ENCODE peak calls at places on chromosomes 4 and X, in eight cellular contexts. K, C, B, J, R, M, Z and U are unnamed samples. For H3K36me3, the result is how much of the 10 kb centered on the place peaks cover.

GRCh38 chr4:600850-601515 is 24.4 kb upstream of the PDE6B start:
- DNase-seq in K (no peak), C (no peak), B (no peak), J (no peak), R (no peak), M (no peak), Z (no peak), U (no peak)

GRCh38 chr4:38529189-38530115 is 134.5 kb upstream of the KLF3 start:
- DNase-seq in K (peak), C (no peak), B (no peak), J (no peak), R (no peak), M (peak), Z (no peak), U (no peak)

GRCh38 chrX:34917146-34917545 is 25.4 kb upstream of the FAM47B start:
- DNase-seq in K (no peak), C (no peak), B (no peak), J (no peak), R (no peak), M (no peak), Z (peak), U (no peak)

GRCh38 chrX:275967-276587 is 5.1 kb upstream of the PLCXD1 start:
- DNase-seq in K (peak), C (peak), B (no peak), J (peak), R (peak), M (peak), Z (peak), U (peak)

GRCh38 chrX:789096-789495 is 158.5 kb downstream of the SHOX start:
- DNase-seq in K (no peak), C (no peak), B (no peak), J (no peak), R (no peak), M (no peak), Z (no peak), U (no peak)

GRCh38 chr4:17817027-17817426 is 6.2 kb downstream of the NCAPG start:
- DNase-seq in K (no peak), C (no peak), B (peak), J (no peak), R (no peak), M (no peak), Z (peak), U (no peak)

GRCh38 chrX:104335765-104336164 is 81.0 kb upstream of the ESX1 start:
- DNase-seq in K (no peak), C (no peak), B (peak), J (no peak), R (no peak), M (no peak), Z (peak), U (no peak)

GRCh38 chr4:71366776-71367175 is 28.0 kb downstream of the SLC4A4 start:
- DNase-seq in K (no peak), C (no peak), B (no peak), J (no peak), R (no peak), M (no peak), Z (no peak), U (no peak)

GRCh38 chr4:72427022-72427421 is 142.0 kb downstream of the ADAMTS3 start:
- DNase-seq in K (no peak), C (no peak), B (no peak), J (no peak), R (no peak), M (no peak), Z (no peak), U (no peak)

GRCh38 chrX:109184506-109185139 is 297.3 kb downstream of the GUCY2F start:
- DNase-seq in K (no peak), C (no peak), B (no peak), J (no peak), R (no peak), M (no peak), Z (no peak), U (no peak)

GRCh38 chrX:46311581-46312120 is 233.6 kb downstream of the ZNF674 start:
- DNase-seq in K (no peak), C (no peak), B (no peak), J (no peak), R (no peak), M (no peak), Z (no peak), U (no peak)

GRCh38 chr4:54743562-54743961 is 85.8 kb downstream of the KIT start:
- DNase-seq in K (no peak), C (no peak), B (no peak), J (no peak), R (no peak), M (no peak), Z (no peak), U (no peak)

GRCh38 chr4:163332526-163333405 is at the start of gene NPY1R:
- DNase-seq in K (peak), C (peak), B (peak), J (peak), R (peak), M (no peak), Z (peak), U (peak)

DNA sequence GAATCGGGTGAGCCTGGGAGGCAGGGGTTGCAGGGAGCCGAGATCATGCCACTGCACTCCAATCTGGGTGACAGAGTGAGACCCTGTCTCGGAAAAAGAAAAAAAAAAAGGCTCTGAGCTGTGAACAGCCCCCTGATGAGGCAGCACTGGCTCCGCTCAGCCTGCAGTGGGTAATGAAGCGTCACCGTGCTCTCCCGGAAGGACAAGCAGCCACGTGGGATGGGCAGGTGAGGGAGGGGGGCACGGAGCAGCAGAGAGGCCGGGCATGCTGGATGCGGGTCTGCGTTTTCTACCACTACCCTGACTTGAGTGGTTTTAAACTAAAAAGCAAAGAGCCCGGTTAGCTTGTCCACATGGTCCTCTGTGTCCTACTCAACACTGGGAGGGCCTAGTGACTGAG is 15.5 kb downstream of the TACC3 start:
- DNase-seq in K (no peak), C (no peak), B (no peak), J (no peak), R (no peak), M (no peak), Z (no peak), U (no peak)
- H3K36me3 ChIP-seq in K (under half), C (under half), B (half or more), J (under half), R (half or more), M (half or more), Z (half or more), U (under half)

DNA sequence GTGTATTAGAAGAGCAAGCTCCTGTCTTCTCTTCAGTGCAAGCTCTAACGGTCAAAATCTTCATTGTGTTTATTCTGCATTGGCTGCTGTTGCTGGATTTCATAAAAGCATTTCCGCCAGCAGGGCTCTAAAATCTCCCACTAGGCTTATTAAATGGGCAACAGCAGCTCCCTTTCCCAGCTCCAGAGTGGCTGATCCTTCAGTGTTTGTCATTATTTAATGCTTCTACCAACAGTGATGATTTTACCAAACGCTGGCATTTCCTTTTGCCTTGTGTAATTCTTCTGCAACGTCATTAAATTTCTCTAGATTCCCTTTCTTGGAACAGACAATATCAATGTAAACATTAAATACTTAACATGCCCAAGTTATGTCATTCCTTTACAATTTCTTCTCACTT is 20.1 kb downstream of the SLC7A11 start:
- DNase-seq in K (no peak), C (no peak), B (peak), J (no peak), R (no peak), M (no peak), Z (peak), U (no peak)
- H3K4me3 ChIP-seq in K (no peak), C (no peak), B (no peak), J (no peak), R (no peak), M (no peak), Z (no peak), U (no peak)

GRCh38 chr4:118035309-118035708 is 1.0 kb downstream of the NDST3 start:
- DNase-seq in K (no peak), C (no peak), B (no peak), J (no peak), R (no peak), M (no peak), Z (no peak), U (no peak)

GRCh38 chr4:118037955-118038354 is 3.7 kb downstream of the NDST3 start:
- DNase-seq in K (no peak), C (no peak), B (no peak), J (no peak), R (no peak), M (no peak), Z (no peak), U (no peak)

GRCh38 chr4:118034061-118034785 is at the start of gene NDST3:
- DNase-seq in K (peak), C (no peak), B (peak), J (peak), R (no peak), M (no peak), Z (peak), U (no peak)

GRCh38 chr4:118033148-118034060 is 882 bp upstream of the NDST3 start:
- DNase-seq in K (peak), C (no peak), B (no peak), J (no peak), R (no peak), M (no peak), Z (peak), U (no peak)

DNA sequence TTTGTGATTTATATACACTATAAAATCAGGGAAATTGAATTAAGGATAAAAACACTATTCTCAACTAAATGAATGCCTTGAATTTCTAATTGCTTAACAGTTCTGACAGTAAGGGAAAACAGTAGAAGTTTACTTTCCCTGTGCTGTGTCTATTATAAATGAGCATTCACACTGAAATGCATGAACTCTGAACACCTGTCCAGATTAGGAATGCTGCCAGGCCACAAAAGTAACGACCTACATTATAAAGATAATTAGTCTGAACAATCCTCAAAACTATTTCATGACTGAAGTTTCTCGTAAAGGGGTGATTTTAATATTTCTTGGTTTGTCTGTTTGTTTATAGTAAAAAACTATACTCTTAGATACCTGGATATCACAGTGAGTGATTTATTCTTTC is 2.0 kb downstream of the NDST3 start:
- DNase-seq in K (no peak), C (no peak), B (no peak), J (no peak), R (no peak), M (no peak), Z (no peak), U (no peak)
- H3K36me3 ChIP-seq in K (under half), C (under half), B (under half), J (under half), R (under half), M (under half), Z (under half), U (under half)

GRCh38 chr4:26124753-26125236 is 196.0 kb upstream of the RBPJ start:
- DNase-seq in K (no peak), C (no peak), B (no peak), J (no peak), R (no peak), M (no peak), Z (peak), U (no peak)
- H3K4me3 ChIP-seq in K (no peak), C (no peak), B (no peak), J (no peak), R (no peak), M (no peak), Z (peak), U (no peak)

GRCh38 chr4:75786526-75786925 is 62.1 kb downstream of the USO1 start:
- DNase-seq in K (no peak), C (no peak), B (no peak), J (no peak), R (no peak), M (no peak), Z (no peak), U (no peak)

GRCh38 chr4:75786938-75787337 is 62.6 kb downstream of the USO1 start:
- DNase-seq in K (no peak), C (no peak), B (no peak), J (no peak), R (no peak), M (no peak), Z (no peak), U (no peak)

DNA sequence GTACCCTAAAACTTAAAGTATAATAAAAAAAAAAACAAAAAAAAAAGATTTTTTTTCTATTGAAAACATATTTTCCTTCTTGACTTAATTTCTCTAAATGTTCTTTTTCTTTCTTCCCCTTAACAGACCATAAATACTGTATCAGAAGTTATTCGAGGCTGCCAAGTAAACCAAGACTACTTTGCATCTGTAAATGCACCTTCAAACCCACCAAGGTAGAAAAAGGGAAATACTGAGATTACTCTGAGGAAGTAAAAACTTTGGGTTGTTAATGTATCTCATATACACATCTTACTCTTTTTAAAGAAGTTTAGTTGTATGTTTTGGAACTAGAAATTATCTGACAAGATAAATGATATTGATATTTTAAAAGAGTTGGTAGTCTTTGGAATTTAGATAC is 65.6 kb downstream of the USO1 start:
- DNase-seq in K (no peak), C (no peak), B (no peak), J (no peak), R (no peak), M (no peak), Z (no peak), U (no peak)
- H3K36me3 ChIP-seq in K (under half), C (under half), B (under half), J (half or more), R (half or more), M (under half), Z (under half), U (under half)